ENCODE peak calls at places on chromosomes 16 and 17, in six cellular contexts. D, F, I, O, Y and Q are unnamed samples.

GRCh38 chr17:76585048-76585648 is 512 bp downstream of the ST6GALNAC2 start:
- DNase-seq in D (no peak), F (no peak), I (no peak), O (no peak), Y (no peak), Q (no peak)

GRCh38 chr16:71345031-71345430 is 13.5 kb upstream of the CALB2 start:
- DNase-seq in D (no peak), F (no peak), I (no peak), O (no peak), Y (no peak), Q (peak; percentile 72)

GRCh38 chr17:76138234-76138895 is 2.7 kb downstream of the FOXJ1 start:
- DNase-seq in D (peak; percentile 66), F (no peak), I (no peak), O (no peak), Y (no peak), Q (no peak)

GRCh38 chr16:10343124-10343760 is 42.6 kb upstream of the ATF7IP2 start:
- DNase-seq in D (no peak), F (no peak), I (no peak), O (no peak), Y (no peak), Q (no peak)

GRCh38 chr17:67435122-67435521 is 58.0 kb downstream of the PITPNC1 start:
- DNase-seq in D (no peak), F (no peak), I (no peak), O (peak; percentile 58), Y (peak; percentile 60), Q (no peak)

GRCh38 chr17:77131919-77132318 is 8.8 kb upstream of the SEC14L1 start:
- DNase-seq in D (no peak), F (no peak), I (no peak), O (no peak), Y (peak; percentile 81), Q (no peak)

GRCh38 chr17:77861981-77862645 is 96.4 kb upstream of the TNRC6C start:
- DNase-seq in D (no peak), F (no peak), I (peak; percentile 50), O (no peak), Y (no peak), Q (no peak)

GRCh38 chr17:2695961-2696760 is 15.4 kb downstream of the CLUH start:
- DNase-seq in D (no peak), F (peak; percentile 57), I (peak; percentile 59), O (no peak), Y (no peak), Q (peak; percentile 91)

GRCh38 chr16:18945233-18945632 is 19.0 kb upstream of the SMG1 start:
- DNase-seq in D (no peak), F (no peak), I (no peak), O (no peak), Y (no peak), Q (no peak)

GRCh38 chr16:3482659-3483241 is 12.5 kb downstream of the C16orf90 start:
- DNase-seq in D (no peak), F (no peak), I (no peak), O (no peak), Y (no peak), Q (no peak)

GRCh38 chr17:6496116-6496481 is 51.8 kb downstream of the PIMREG start:
- DNase-seq in D (no peak), F (peak; percentile 18), I (peak; percentile 23), O (no peak), Y (peak; percentile 37), Q (no peak)

GRCh38 chr16:57273359-57273758 is 11.1 kb downstream of the PLLP start:
- DNase-seq in D (no peak), F (peak; percentile 27), I (no peak), O (no peak), Y (no peak), Q (no peak)

GRCh38 chr16:5965321-5965720 is 867.7 kb upstream of the EEF2KMT start:
- DNase-seq in D (no peak), F (no peak), I (no peak), O (no peak), Y (no peak), Q (no peak)

GRCh38 chr17:62085511-62086408 is 20.7 kb upstream of the MED13 start:
- DNase-seq in D (no peak), F (no peak), I (no peak), O (no peak), Y (no peak), Q (no peak)

GRCh38 chr17:46212634-46213435 is 19.6 kb upstream of the KANSL1 start:
- DNase-seq in D (peak; percentile 95), F (no peak), I (peak; percentile 70), O (peak; percentile 57), Y (peak; percentile 93), Q (no peak)

GRCh38 chr16:23072084-23072599 is 77.1 kb downstream of the USP31 start:
- DNase-seq in D (peak; percentile 56), F (peak; percentile 70), I (peak; percentile 79), O (no peak), Y (peak; percentile 82), Q (no peak)

GRCh38 chr17:73198930-73199260 is 6.0 kb downstream of the COG1 start:
- DNase-seq in D (no peak), F (no peak), I (peak; percentile 53), O (no peak), Y (no peak), Q (no peak)

GRCh38 chr16:25065899-25066298 is 45.6 kb upstream of the LCMT1 start:
- DNase-seq in D (no peak), F (no peak), I (no peak), O (no peak), Y (no peak), Q (no peak)

GRCh38 chr17:55334285-55334684 is 69.5 kb downstream of the HLF start:
- DNase-seq in D (no peak), F (no peak), I (no peak), O (no peak), Y (peak; percentile 47), Q (no peak)

GRCh38 chr16:29702307-29702706 is 23.3 kb downstream of the QPRT start:
- DNase-seq in D (no peak), F (no peak), I (no peak), O (peak; percentile 40), Y (no peak), Q (no peak)

GRCh38 chr17:82756166-82756565 is 4.3 kb downstream of the TBCD start:
- DNase-seq in D (no peak), F (no peak), I (no peak), O (no peak), Y (no peak), Q (no peak)

GRCh38 chr16:55443855-55444254 is 35.1 kb upstream of the MMP2 start:
- DNase-seq in D (no peak), F (no peak), I (no peak), O (no peak), Y (no peak), Q (no peak)

GRCh38 chr17:80969030-80969673 is 22.5 kb upstream of the CHMP6 start:
- DNase-seq in D (no peak), F (peak; percentile 66), I (no peak), O (no peak), Y (no peak), Q (no peak)

GRCh38 chr17:48542956-48543853 is 1.7 kb downstream of the HOXB2 start:
- DNase-seq in D (peak; percentile 79), F (no peak), I (no peak), O (peak; percentile 32), Y (peak; percentile 65), Q (no peak)
- H3K4me1 ChIP-seq in D (peaks cover 15% of the 10 kb centered on the region), F (peaks cover 65% of the 10 kb centered on the region), I (no peaks in the 10 kb centered on the region), O (peaks cover 25% of the 10 kb centered on the region), Y (peaks cover 44% of the 10 kb centered on the region), Q (peaks cover 47% of the 10 kb centered on the region)

GRCh38 chr17:17694229-17695081 is 13.2 kb downstream of the RAI1 start:
- DNase-seq in D (peak; percentile 82), F (peak; percentile 88), I (peak; percentile 88), O (peak; percentile 73), Y (peak; percentile 66), Q (no peak)

GRCh38 chr17:17692353-17693252 is 11.3 kb downstream of the RAI1 start:
- DNase-seq in D (no peak), F (no peak), I (no peak), O (no peak), Y (no peak), Q (no peak)

GRCh38 chr17:17693253-17693954 is 12.1 kb downstream of the RAI1 start:
- DNase-seq in D (no peak), F (no peak), I (peak; percentile 86), O (no peak), Y (peak; percentile 56), Q (no peak)

GRCh38 chr17:17696075-17696474 is 14.8 kb downstream of the RAI1 start:
- DNase-seq in D (no peak), F (no peak), I (no peak), O (no peak), Y (no peak), Q (no peak)

GRCh38 chr17:17693955-17694228 is 12.6 kb downstream of the RAI1 start:
- DNase-seq in D (no peak), F (no peak), I (no peak), O (no peak), Y (no peak), Q (no peak)
- H3K4me1 ChIP-seq in D (peaks cover 90% of the 10 kb centered on the region), F (peaks cover 77% of the 10 kb centered on the region), I (peaks cover 3% of the 10 kb centered on the region), O (peaks cover 54% of the 10 kb centered on the region), Y (peaks cover 25% of the 10 kb centered on the region), Q (peaks cover 88% of the 10 kb centered on the region)

GRCh38 chr17:17096438-17097178 is 54.4 kb downstream of the MPRIP start:
- DNase-seq in D (no peak), F (no peak), I (peak; percentile 91), O (no peak), Y (peak; percentile 62), Q (no peak)

GRCh38 chr17:17091856-17092756 is 49.8 kb downstream of the MPRIP start:
- DNase-seq in D (no peak), F (no peak), I (no peak), O (no peak), Y (no peak), Q (no peak)

GRCh38 chr17:17090642-17091103 is 48.4 kb downstream of the MPRIP start:
- DNase-seq in D (no peak), F (no peak), I (no peak), O (no peak), Y (no peak), Q (no peak)

GRCh38 chr17:17091276-17091675 is 49.0 kb downstream of the MPRIP start:
- DNase-seq in D (no peak), F (no peak), I (no peak), O (no peak), Y (no peak), Q (no peak)

GRCh38 chr17:17093764-17094163 is 51.5 kb downstream of the MPRIP start:
- DNase-seq in D (no peak), F (no peak), I (no peak), O (no peak), Y (no peak), Q (no peak)
- H3K4me1 ChIP-seq in D (peaks cover 91% of the 10 kb centered on the region), F (peaks cover 74% of the 10 kb centered on the region), I (no peaks in the 10 kb centered on the region), O (peaks cover 7% of the 10 kb centered on the region), Y (peaks cover 34% of the 10 kb centered on the region), Q (peaks cover 85% of the 10 kb centered on the region)

DNA sequence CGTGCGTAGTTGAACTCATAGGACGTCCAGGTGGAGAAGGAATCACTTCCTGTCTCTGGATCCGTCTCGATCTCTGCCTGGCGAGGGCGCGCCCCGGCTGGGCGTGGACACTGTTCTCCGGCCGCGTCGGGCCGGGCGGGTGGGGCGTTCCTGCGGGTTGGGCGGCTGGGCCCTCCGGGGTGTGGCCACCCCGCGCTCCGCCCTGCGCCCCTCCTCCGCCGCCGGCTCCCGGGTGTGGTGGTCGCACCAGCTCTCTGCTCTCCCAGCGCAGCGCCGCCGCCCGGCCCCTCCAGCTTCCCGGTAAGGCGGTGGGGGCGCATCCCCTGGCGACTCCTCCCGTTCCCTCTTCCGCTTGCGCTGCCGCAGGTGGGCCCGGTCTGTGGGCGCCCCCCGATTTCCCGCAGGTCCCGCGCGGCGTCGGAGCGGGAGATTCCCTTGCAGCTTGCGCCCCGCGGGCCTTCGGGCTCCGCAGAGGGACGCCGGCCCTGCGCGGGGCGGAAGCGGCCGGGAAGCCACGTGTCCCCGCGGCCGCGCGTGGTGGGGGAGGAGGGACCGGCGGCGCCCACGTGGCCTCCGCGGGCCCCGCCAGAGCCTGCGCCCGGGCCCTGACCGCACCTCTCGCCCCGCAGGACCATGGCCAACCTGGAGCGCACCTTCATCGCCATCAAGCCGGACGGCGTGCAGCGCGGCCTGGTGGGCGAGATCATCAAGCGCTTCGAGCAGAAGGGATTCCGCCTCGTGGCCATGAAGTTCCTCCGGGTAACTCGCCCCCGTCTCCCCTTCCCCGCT is at the start of gene NME2:
- DNase-seq in D (peak; percentile 97), F (peak; percentile 90), I (peak; percentile 95), O (peak; percentile 61), Y (peak; percentile 86), Q (no peak)
- H3K4me1 ChIP-seq in D (peaks cover 21% of the 10 kb centered on the region), F (peaks cover 17% of the 10 kb centered on the region), I (no peaks in the 10 kb centered on the region), O (peaks cover 9% of the 10 kb centered on the region), Y (no peaks in the 10 kb centered on the region), Q (peaks cover 22% of the 10 kb centered on the region)